ENCODE peak calls at places on chromosome 3, in four cellular contexts. One of them, this sample, is unnamed.

GRCh38 chr3:153903430-153903829 is 217.8 kb upstream of the ARHGEF26 start:
- DNase-seq in omental fat pad: no peak
- DNase-seq in epithelial cell of prostate: no peak
- DNase-seq in neural crest cell: no peak
- DNase-seq in this sample: peak; percentile 19

GRCh38 chr3:58272891-58273290 is 33.2 kb upstream of the RPP14 start:
- DNase-seq in neural crest cell: no peak
- DNase-seq in omental fat pad: no peak
- DNase-seq in epithelial cell of prostate: no peak
- DNase-seq in this sample: no peak

GRCh38 chr3:117955196-117955595 is 1079.5 kb downstream of the IGSF11 start:
- DNase-seq in omental fat pad: no peak
- DNase-seq in neural crest cell: no peak
- DNase-seq in epithelial cell of prostate: no peak
- DNase-seq in this sample: no peak

GRCh38 chr3:1515842-1516241 is 423.0 kb downstream of the CNTN6 start:
- DNase-seq in epithelial cell of prostate: no peak
- DNase-seq in omental fat pad: no peak
- DNase-seq in neural crest cell: no peak
- DNase-seq in this sample: no peak

GRCh38 chr3:132284006-132284405 is 33.2 kb upstream of the ACP3 start:
- DNase-seq in neural crest cell: no peak
- DNase-seq in omental fat pad: no peak
- DNase-seq in epithelial cell of prostate: no peak
- DNase-seq in this sample: no peak

GRCh38 chr3:115825046-115825445 is 201.7 kb downstream of the GAP43 start:
- DNase-seq in epithelial cell of prostate: no peak
- DNase-seq in neural crest cell: no peak
- DNase-seq in omental fat pad: no peak
- DNase-seq in this sample: no peak

GRCh38 chr3:126351771-126352475 is 5.3 kb downstream of the KLF15 start:
- DNase-seq in omental fat pad: no peak
- DNase-seq in neural crest cell: no peak
- DNase-seq in epithelial cell of prostate: no peak
- DNase-seq in this sample: peak; percentile 11

GRCh38 chr3:13079510-13079909 is 6.3 kb upstream of the IQSEC1 start:
- DNase-seq in omental fat pad: no peak
- DNase-seq in epithelial cell of prostate: no peak
- DNase-seq in neural crest cell: no peak
- DNase-seq in this sample: no peak

GRCh38 chr3:186432189-186432588 is 70.2 kb upstream of the DGKG start:
- DNase-seq in neural crest cell: no peak
- DNase-seq in epithelial cell of prostate: no peak
- DNase-seq in omental fat pad: no peak
- DNase-seq in this sample: no peak

GRCh38 chr3:64161481-64161952 is 63.7 kb downstream of the PRICKLE2 start:
- DNase-seq in neural crest cell: no peak
- DNase-seq in omental fat pad: no peak
- DNase-seq in epithelial cell of prostate: no peak
- DNase-seq in this sample: no peak

GRCh38 chr3:194875581-194876402 is 190.1 kb downstream of the FAM43A start:
- DNase-seq in neural crest cell: no peak
- DNase-seq in epithelial cell of prostate: no peak
- DNase-seq in omental fat pad: no peak
- DNase-seq in this sample: no peak

GRCh38 chr3:73108750-73109149 is 47.3 kb downstream of the EBLN2 start:
- DNase-seq in omental fat pad: no peak
- DNase-seq in epithelial cell of prostate: no peak
- DNase-seq in neural crest cell: no peak
- DNase-seq in this sample: no peak

GRCh38 chr3:130934442-130935089 is 40.7 kb downstream of the ATP2C1 start:
- DNase-seq in neural crest cell: no peak
- DNase-seq in epithelial cell of prostate: no peak
- DNase-seq in omental fat pad: no peak
- DNase-seq in this sample: no peak

GRCh38 chr3:100893590-100893989 is 99.6 kb downstream of the ABI3BP start:
- DNase-seq in omental fat pad: no peak
- DNase-seq in neural crest cell: no peak
- DNase-seq in epithelial cell of prostate: no peak
- DNase-seq in this sample: peak; percentile 65

GRCh38 chr3:14563946-14564539 is 23.9 kb upstream of the GRIP2 start:
- DNase-seq in epithelial cell of prostate: no peak
- DNase-seq in omental fat pad: no peak
- DNase-seq in neural crest cell: no peak
- DNase-seq in this sample: no peak

GRCh38 chr3:112629425-112629824 is 11.5 kb downstream of the CCDC80 start:
- DNase-seq in neural crest cell: no peak
- DNase-seq in omental fat pad: no peak
- DNase-seq in epithelial cell of prostate: no peak
- DNase-seq in this sample: no peak

GRCh38 chr3:129006864-129007263 is 5.8 kb downstream of the EFCC1 start:
- DNase-seq in neural crest cell: no peak
- DNase-seq in omental fat pad: no peak
- DNase-seq in epithelial cell of prostate: no peak
- DNase-seq in this sample: no peak

GRCh38 chr3:49295489-49296058 is 18.5 kb upstream of the C3orf62 start:
- DNase-seq in omental fat pad: no peak
- DNase-seq in epithelial cell of prostate: no peak
- DNase-seq in neural crest cell: peak; percentile 12
- DNase-seq in this sample: peak; percentile 18

GRCh38 chr3:43076857-43077256 is 29.0 kb downstream of the POMGNT2 start:
- DNase-seq in epithelial cell of prostate: no peak
- DNase-seq in neural crest cell: no peak
- DNase-seq in omental fat pad: no peak
- DNase-seq in this sample: no peak

GRCh38 chr3:5051772-5052171 is 70.3 kb upstream of the ARL8B start:
- DNase-seq in epithelial cell of prostate: no peak
- DNase-seq in omental fat pad: no peak
- DNase-seq in neural crest cell: no peak
- DNase-seq in this sample: no peak

GRCh38 chr3:187211532-187212274 is 14.4 kb downstream of the RTP1 start:
- DNase-seq in neural crest cell: no peak
- DNase-seq in epithelial cell of prostate: peak; percentile 37
- DNase-seq in omental fat pad: no peak
- DNase-seq in this sample: no peak

GRCh38 chr3:19997502-19997901 is 14.6 kb downstream of the PP2D1 start:
- DNase-seq in neural crest cell: no peak
- DNase-seq in omental fat pad: no peak
- DNase-seq in epithelial cell of prostate: no peak
- DNase-seq in this sample: no peak

GRCh38 chr3:46705751-46706572 is 4.8 kb downstream of the TMIE start:
- DNase-seq in epithelial cell of prostate: no peak
- DNase-seq in omental fat pad: no peak
- DNase-seq in neural crest cell: no peak
- DNase-seq in this sample: no peak

GRCh38 chr3:78613366-78614008 is 1154.3 kb downstream of the ROBO1 start:
- DNase-seq in epithelial cell of prostate: no peak
- DNase-seq in omental fat pad: no peak
- DNase-seq in neural crest cell: no peak
- DNase-seq in this sample: no peak

GRCh38 chr3:196179380-196180308 is 31.6 kb downstream of the ZDHHC19 start:
- DNase-seq in epithelial cell of prostate: peak; percentile 67
- DNase-seq in omental fat pad: no peak
- DNase-seq in neural crest cell: peak; percentile 35
- DNase-seq in this sample: peak; percentile 43

GRCh38 chr3:56844536-56844935 is 42.8 kb upstream of the ARHGEF3 start:
- DNase-seq in epithelial cell of prostate: no peak
- DNase-seq in omental fat pad: no peak
- DNase-seq in neural crest cell: no peak
- DNase-seq in this sample: no peak

GRCh38 chr3:187896664-187897063 is 151.4 kb upstream of the BCL6 start:
- DNase-seq in epithelial cell of prostate: no peak
- DNase-seq in neural crest cell: no peak
- DNase-seq in omental fat pad: no peak
- DNase-seq in this sample: no peak

GRCh38 chr3:12962292-12962691 is 110.9 kb downstream of the IQSEC1 start:
- DNase-seq in omental fat pad: no peak
- DNase-seq in epithelial cell of prostate: no peak
- DNase-seq in neural crest cell: no peak
- DNase-seq in this sample: no peak

GRCh38 chr3:127458698-127459097 is 131.8 kb downstream of the TPRA1 start:
- DNase-seq in epithelial cell of prostate: no peak
- DNase-seq in neural crest cell: peak; percentile 92
- DNase-seq in omental fat pad: no peak
- DNase-seq in this sample: peak; percentile 89